ENCODE peak calls at places on chromosome 3, in seven cellular contexts. P, F, O, L, Z, U and W are unnamed samples.

GRCh38 chr3:194049394-194049793 is 86.6 kb upstream of the HES1 start:
- DNase-seq in P (no peak), F (no peak), U (no peak), Z (no peak), O (no peak), L (no peak), W (no peak)

GRCh38 chr3:51686512-51687215 is 15.6 kb downstream of the TEX264 start:
- DNase-seq in O (peak; percentile 89), U (peak; percentile 73), Z (peak; percentile 7), P (no peak), F (peak; percentile 79), L (peak; percentile 97), W (peak; percentile 68)

GRCh38 chr3:49415931-49416601 is 3.8 kb downstream of the TCTA start:
- DNase-seq in P (no peak), L (peak; percentile 88), O (peak; percentile 62), F (no peak), Z (no peak), U (no peak), W (peak; percentile 61)

GRCh38 chr3:111936967-111937366 is 41.9 kb upstream of the ABHD10 start:
- DNase-seq in O (no peak), L (no peak), P (no peak), Z (peak; percentile 66), U (no peak), F (no peak), W (no peak)

GRCh38 chr3:14301558-14301957 is 100.8 kb upstream of the SLC6A6 start:
- DNase-seq in U (no peak), F (no peak), O (no peak), P (no peak), L (no peak), Z (peak; percentile 43), W (no peak)

GRCh38 chr3:49966233-49966942 is 26.4 kb downstream of the RBM6 start:
- DNase-seq in P (no peak), O (no peak), Z (no peak), L (no peak), F (no peak), U (no peak), W (no peak)

GRCh38 chr3:169668957-169669681 is 5.6 kb upstream of the MECOM start:
- DNase-seq in U (peak; percentile 87), P (peak; percentile 94), Z (peak; percentile 58), L (peak; percentile 42), O (peak; percentile 84), F (peak; percentile 94), W (no peak)

GRCh38 chr3:96182756-96183155 is 631.6 kb upstream of the EPHA6 start:
- DNase-seq in Z (peak; percentile 67), L (no peak), O (no peak), U (no peak), P (no peak), F (no peak), W (no peak)

GRCh38 chr3:107285197-107285596 is 92.0 kb upstream of the CCDC54 start:
- DNase-seq in L (no peak), Z (peak; percentile 32), F (no peak), O (no peak), U (no peak), P (no peak), W (no peak)

GRCh38 chr3:133835418-133835743 is 29.8 kb downstream of the SRPRB start:
- DNase-seq in F (no peak), U (peak; percentile 39), P (no peak), Z (no peak), O (no peak), L (no peak), W (no peak)

GRCh38 chr3:196774191-196774820 is 34.6 kb downstream of the PAK2 start:
- DNase-seq in Z (no peak), O (no peak), U (no peak), P (no peak), F (no peak), L (no peak), W (no peak)

GRCh38 chr3:194812177-194812576 is 126.5 kb downstream of the FAM43A start:
- DNase-seq in Z (no peak), O (no peak), L (no peak), F (no peak), U (no peak), P (no peak), W (no peak)

GRCh38 chr3:661356-661755 is 431.5 kb upstream of the CNTN6 start:
- DNase-seq in F (no peak), P (no peak), Z (no peak), O (no peak), U (no peak), L (no peak), W (no peak)
- H3K9me3 ChIP-seq in F (no peaks in the 10 kb centered on the region), P (no peaks in the 10 kb centered on the region), Z (no peaks in the 10 kb centered on the region), O (peaks cover 2% of the 10 kb centered on the region), U (no peaks in the 10 kb centered on the region), L (peaks cover 3% of the 10 kb centered on the region), W (peaks cover 3% of the 10 kb centered on the region)

GRCh38 chr3:105759442-105760078 is 109.3 kb downstream of the CBLB start:
- DNase-seq in F (peak; percentile 46), U (no peak), O (no peak), Z (no peak), P (no peak), L (no peak), W (no peak)
- H3K9me3 ChIP-seq in F (peaks cover 10% of the 10 kb centered on the region), U (no peaks in the 10 kb centered on the region), O (peaks cover 16% of the 10 kb centered on the region), Z (peaks cover 4% of the 10 kb centered on the region), P (peaks cover 2% of the 10 kb centered on the region), L (no peaks in the 10 kb centered on the region), W (peaks cover 2% of the 10 kb centered on the region)

GRCh38 chr3:118057086-118057485 is 977.6 kb downstream of the IGSF11 start:
- DNase-seq in Z (no peak), O (no peak), P (no peak), F (no peak), L (no peak), U (no peak), W (no peak)

GRCh38 chr3:118059096-118059495 is 975.5 kb downstream of the IGSF11 start:
- DNase-seq in U (no peak), O (no peak), P (no peak), F (no peak), Z (no peak), L (no peak), W (no peak)

DNA sequence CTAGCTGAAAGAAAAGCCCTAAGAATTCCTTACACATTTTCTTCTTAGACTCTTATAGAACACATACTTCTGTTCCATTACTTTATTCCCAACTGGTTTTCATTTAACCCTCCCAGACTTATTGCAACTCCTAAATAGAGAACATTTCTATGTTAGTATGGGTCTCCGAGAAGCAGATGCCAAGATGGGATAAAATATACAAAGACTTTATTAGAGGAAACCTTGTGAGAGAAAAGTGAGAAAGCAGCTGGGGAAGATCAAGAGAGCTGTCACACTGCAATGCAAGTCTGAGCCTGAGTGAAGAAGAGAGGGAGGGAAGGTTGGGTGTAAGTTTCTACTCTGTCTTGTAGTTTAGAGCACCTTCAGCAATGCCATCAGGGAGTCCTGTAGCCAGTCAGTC is 979.3 kb downstream of the IGSF11 start:
- DNase-seq in Z (no peak), P (no peak), U (no peak), O (no peak), L (no peak), F (no peak), W (no peak)
- H3K9me3 ChIP-seq in Z (peaks cover 14% of the 10 kb centered on the region), P (peaks cover 2% of the 10 kb centered on the region), U (no peaks in the 10 kb centered on the region), O (no peaks in the 10 kb centered on the region), L (no peaks in the 10 kb centered on the region), F (no peaks in the 10 kb centered on the region), W (no peaks in the 10 kb centered on the region)

GRCh38 chr3:74562528-74563190 is 51.8 kb downstream of the CNTN3 start:
- DNase-seq in Z (no peak), O (no peak), U (no peak), P (no peak), L (no peak), F (no peak), W (no peak)
- H3K9me3 ChIP-seq in Z (peaks cover 7% of the 10 kb centered on the region), O (peaks cover 7% of the 10 kb centered on the region), U (no peaks in the 10 kb centered on the region), P (no peaks in the 10 kb centered on the region), L (peaks cover 2% of the 10 kb centered on the region), F (peaks cover 3% of the 10 kb centered on the region), W (no peaks in the 10 kb centered on the region)

DNA sequence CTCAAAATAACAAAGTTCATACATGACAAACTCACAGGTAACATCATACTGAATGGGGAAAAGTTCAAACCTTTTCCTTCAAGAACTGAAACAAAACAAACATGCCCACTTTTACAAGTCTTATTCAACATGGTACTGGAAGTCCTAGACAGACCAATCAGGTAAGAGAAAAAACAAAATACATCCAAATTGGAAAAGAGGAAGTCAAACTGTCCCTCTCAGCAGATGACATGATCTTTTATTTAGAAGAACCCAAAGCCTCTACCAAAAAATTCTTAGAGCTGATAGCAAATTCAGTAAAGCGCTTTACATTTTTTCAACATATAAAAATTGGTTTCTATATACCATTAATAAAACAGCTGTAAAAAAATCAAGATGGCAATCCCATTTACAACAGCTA is 219.4 kb downstream of the STAG1 start:
- DNase-seq in Z (no peak), L (no peak), U (no peak), P (no peak), F (no peak), O (no peak), W (no peak)
- H3K9me3 ChIP-seq in Z (peaks cover 10% of the 10 kb centered on the region), L (peaks cover 10% of the 10 kb centered on the region), U (peaks cover 9% of the 10 kb centered on the region), P (no peaks in the 10 kb centered on the region), F (peaks cover 5% of the 10 kb centered on the region), O (peaks cover 6% of the 10 kb centered on the region), W (no peaks in the 10 kb centered on the region)